ENCODE peak calls at places on chromosomes 16 and 17, in ten cellular contexts. W, R, J, E, V, M, L, G, P and O are unnamed samples.

GRCh38 chr16:15556130-15556529 is 86.8 kb downstream of the MARF1 start:
- DNase-seq in L (no peak), R (no peak), W (no peak), G (no peak), V (no peak), J (no peak), E (no peak), M (no peak), P (no peak), O (no peak)

GRCh38 chr16:4661661-4662060 is 31.7 kb upstream of the NUDT16L1 start:
- DNase-seq in M (peak), P (no peak), W (no peak), R (no peak), G (no peak), V (peak), L (no peak), J (peak), E (no peak), O (no peak)

GRCh38 chr17:10756604-10757003 is 26.8 kb upstream of the TMEM220 start:
- DNase-seq in J (no peak), M (no peak), P (no peak), V (no peak), L (no peak), R (no peak), E (no peak), G (no peak), W (no peak), O (no peak)

GRCh38 chr16:81003610-81004460 is 2.9 kb downstream of the CMC2 start:
- DNase-seq in G (no peak), V (no peak), J (no peak), P (no peak), L (no peak), M (no peak), W (no peak), R (no peak), E (no peak), O (no peak)

GRCh38 chr17:2421315-2422147 is 20.7 kb upstream of the MNT start:
- DNase-seq in V (no peak), J (no peak), M (no peak), W (no peak), R (no peak), L (no peak), G (no peak), P (no peak), E (no peak), O (no peak)

GRCh38 chr17:66906321-66907278 is 57.9 kb upstream of the CACNG4 start:
- DNase-seq in M (peak), R (peak), P (peak), L (peak), V (peak), W (peak), J (peak), G (peak), E (peak), O (peak)

GRCh38 chr17:56653877-56654276 is 60.4 kb downstream of the NOG start:
- DNase-seq in V (no peak), R (no peak), M (peak), E (peak), G (peak), P (no peak), W (peak), L (no peak), J (no peak), O (no peak)

GRCh38 chr17:1555618-1556471 is 6.7 kb downstream of the PITPNA start:
- DNase-seq in W (no peak), P (peak), V (peak), M (peak), L (peak), R (no peak), J (no peak), G (no peak), E (no peak), O (no peak)

GRCh38 chr17:72342582-72343527 is 222.0 kb downstream of the SOX9 start:
- DNase-seq in V (peak), R (no peak), W (no peak), P (no peak), L (peak), J (no peak), E (no peak), M (peak), G (peak), O (peak)

GRCh38 chr16:48659940-48660339 is 50.0 kb upstream of the N4BP1 start:
- DNase-seq in G (no peak), P (no peak), J (no peak), E (no peak), V (no peak), M (no peak), R (no peak), W (no peak), L (no peak), O (no peak)

GRCh38 chr17:67027031-67027628 is 17.2 kb upstream of the CACNG1 start:
- DNase-seq in J (no peak), L (peak), E (no peak), M (no peak), W (peak), V (no peak), G (no peak), P (no peak), R (no peak), O (peak)

GRCh38 chr17:64500487-64500859 is 3.6 kb upstream of the POLG2 start:
- DNase-seq in L (no peak), J (no peak), R (no peak), W (no peak), E (no peak), M (no peak), P (no peak), G (no peak), V (no peak), O (no peak)

GRCh38 chr16:54446639-54447038 is 160.1 kb upstream of the IRX3 start:
- DNase-seq in M (no peak), V (no peak), R (no peak), P (no peak), J (no peak), E (no peak), L (peak), W (no peak), G (peak), O (peak)

GRCh38 chr17:61361084-61361483 is 38.6 kb upstream of the TBX2 start:
- DNase-seq in W (peak), V (no peak), J (no peak), P (no peak), L (no peak), R (no peak), E (no peak), G (peak), M (no peak), O (no peak)

GRCh38 chr17:61467416-61468262 is 15.4 kb downstream of the TBX4 start:
- DNase-seq in R (no peak), L (no peak), W (peak), J (no peak), P (no peak), E (no peak), M (no peak), G (no peak), V (no peak), O (peak)

GRCh38 chr17:48194097-48194550 is 86.6 kb downstream of the SNX11 start:
- DNase-seq in J (peak), M (no peak), V (no peak), E (no peak), R (no peak), P (no peak), L (no peak), W (peak), G (no peak), O (no peak)

GRCh38 chr16:10609410-10609774 is 29.0 kb upstream of the EMP2 start:
- DNase-seq in M (no peak), P (no peak), J (no peak), E (no peak), W (peak), R (no peak), G (no peak), V (no peak), L (no peak), O (no peak)

GRCh38 chr16:31199430-31200041 is 3.0 kb downstream of the PYCARD start:
- DNase-seq in M (no peak), P (no peak), J (no peak), W (no peak), V (no peak), R (no peak), E (no peak), G (no peak), L (no peak), O (no peak)

GRCh38 chr17:43530303-43531081 is 15.6 kb downstream of the ETV4 start:
- DNase-seq in E (no peak), R (peak), M (peak), L (peak), P (no peak), J (peak), W (no peak), G (no peak), V (no peak), O (peak)

GRCh38 chr16:70738083-70738977 is 52.5 kb upstream of the MTSS2 start:
- DNase-seq in M (peak), E (peak), G (peak), P (peak), L (peak), R (no peak), J (no peak), V (peak), W (peak), O (no peak)

GRCh38 chr17:77831497-77832179 is 126.9 kb upstream of the TNRC6C start:
- DNase-seq in M (no peak), J (no peak), R (no peak), W (peak), E (no peak), L (peak), V (no peak), G (peak), P (no peak), O (no peak)

GRCh38 chr17:2406903-2407790 is 6.3 kb upstream of the MNT start:
- DNase-seq in V (no peak), L (peak), G (peak), W (peak), M (no peak), E (no peak), R (no peak), J (no peak), P (no peak), O (peak)

GRCh38 chr16:14658063-14658462 is 25.3 kb downstream of the BFAR start:
- DNase-seq in R (no peak), M (no peak), W (no peak), L (no peak), G (no peak), V (no peak), E (no peak), J (no peak), P (peak), O (no peak)

GRCh38 chr17:18224428-18225120 is 861 bp upstream of the LLGL1 start:
- DNase-seq in V (no peak), M (no peak), E (no peak), G (no peak), R (no peak), P (no peak), L (peak), W (no peak), J (no peak), O (no peak)

GRCh38 chr17:7238418-7239090 is 703 bp downstream of the PHF23 start:
- DNase-seq in V (no peak), R (no peak), J (no peak), G (peak), L (peak), E (no peak), M (no peak), W (no peak), P (no peak), O (peak)

GRCh38 chr17:39096435-39097158 is 54.8 kb downstream of the PLXDC1 start:
- DNase-seq in V (no peak), L (no peak), G (no peak), J (no peak), E (peak), R (no peak), P (no peak), M (no peak), W (no peak), O (no peak)

GRCh38 chr17:18967806-18968744 is 16.1 kb downstream of the SLC5A10 start:
- DNase-seq in G (no peak), V (no peak), R (no peak), L (no peak), J (no peak), M (no peak), E (no peak), P (no peak), W (peak), O (no peak)

GRCh38 chr16:56355221-56355620 is 70.1 kb downstream of the AMFR start:
- DNase-seq in L (peak), R (peak), W (no peak), J (no peak), G (no peak), V (no peak), M (no peak), P (no peak), E (no peak), O (peak)

GRCh38 chr16:58842746-58843145 is 108.6 kb upstream of the GOT2 start:
- DNase-seq in R (no peak), W (no peak), J (no peak), E (no peak), V (no peak), P (no peak), M (no peak), G (no peak), L (no peak), O (no peak)

GRCh38 chr16:64391009-64391663 is 730.7 kb downstream of the CDH11 start:
- DNase-seq in J (no peak), P (no peak), W (peak), M (no peak), V (no peak), R (no peak), E (no peak), G (peak), L (no peak), O (no peak)

GRCh38 chr16:1223355-1224214 is 1.5 kb downstream of the TPSG1 start:
- DNase-seq in P (no peak), J (no peak), V (no peak), R (no peak), G (no peak), W (no peak), M (no peak), E (no peak), L (no peak), O (no peak)